ENCODE peak calls at places on chromosomes 5 and 9, in nine cellular contexts. J, N, W, V, E, P, X, S and Y are unnamed samples.

GRCh38 chr9:34505370-34506120 is 17.2 kb downstream of the ENHO start:
- DNase-seq in J (peak; percentile 37), N (no peak), W (no peak), V (no peak), E (no peak), P (no peak), X (no peak), S (no peak), Y (no peak)

GRCh38 chr5:149886060-149886459 is 58.5 kb downstream of the PDE6A start:
- DNase-seq in J (no peak), N (no peak), W (no peak), V (no peak), E (no peak), P (no peak), X (peak; percentile 38), S (no peak), Y (no peak)

GRCh38 chr9:132896264-132896663 is 17.6 kb downstream of the SPACA9 start:
- DNase-seq in J (no peak), N (no peak), W (no peak), V (no peak), E (no peak), P (no peak), X (no peak), S (no peak), Y (no peak)

GRCh38 chr9:83956288-83957028 is 23.6 kb downstream of the HNRNPK start:
- DNase-seq in J (peak; percentile 76), N (peak; percentile 59), W (peak; percentile 79), V (no peak), E (no peak), P (peak; percentile 85), X (peak; percentile 69), S (peak; percentile 70), Y (peak; percentile 73)

GRCh38 chr5:18375637-18376036 is 741.4 kb downstream of the TAF11L14 start:
- DNase-seq in J (no peak), N (no peak), W (no peak), V (no peak), E (no peak), P (no peak), X (no peak), S (no peak), Y (no peak)

GRCh38 chr5:136215812-136216211 is 22.9 kb upstream of the SMIM32 start:
- DNase-seq in J (no peak), N (no peak), W (no peak), V (no peak), E (no peak), P (no peak), X (no peak), S (no peak), Y (no peak)

GRCh38 chr9:112874006-112874405 is 16.7 kb downstream of the SLC46A2 start:
- DNase-seq in J (no peak), N (no peak), W (no peak), V (no peak), E (no peak), P (no peak), X (no peak), S (no peak), Y (no peak)

GRCh38 chr5:170635706-170636105 is 131.9 kb downstream of the KCNIP1 start:
- DNase-seq in J (no peak), N (peak; percentile 16), W (no peak), V (no peak), E (no peak), P (no peak), X (no peak), S (no peak), Y (no peak)

GRCh38 chr9:84750152-84750865 is 80.8 kb downstream of the NTRK2 start:
- DNase-seq in J (peak; percentile 63), N (no peak), W (no peak), V (no peak), E (no peak), P (no peak), X (no peak), S (no peak), Y (no peak)

GRCh38 chr9:74001382-74001781 is 495.8 kb upstream of the RORB start:
- DNase-seq in J (no peak), N (no peak), W (no peak), V (no peak), E (no peak), P (no peak), X (no peak), S (no peak), Y (no peak)

GRCh38 chr5:140011297-140011802 is 31.7 kb downstream of the NRG2 start:
- DNase-seq in J (peak; percentile 39), N (no peak), W (peak; percentile 70), V (no peak), E (no peak), P (peak; percentile 71), X (peak; percentile 26), S (peak; percentile 51), Y (no peak)

GRCh38 chr5:53560506-53561191 is at the start of gene NDUFS4:
- DNase-seq in J (peak; percentile 85), N (peak; percentile 81), W (peak; percentile 78), V (peak; percentile 72), E (peak; percentile 87), P (peak; percentile 90), X (peak; percentile 96), S (peak; percentile 58), Y (peak; percentile 43)

GRCh38 chr9:76773051-76773450 is 8.8 kb downstream of the PCA3 start:
- DNase-seq in J (no peak), N (no peak), W (no peak), V (no peak), E (no peak), P (no peak), X (peak; percentile 19), S (no peak), Y (no peak)

GRCh38 chr5:178194026-178194425 is 6.9 kb upstream of the GMCL2 start:
- DNase-seq in J (no peak), N (no peak), W (no peak), V (no peak), E (no peak), P (no peak), X (no peak), S (no peak), Y (no peak)